ENCODE peak calls at places on chromosomes 6 and 20, in seven cellular contexts. X, A, B, R, Q, K and J are unnamed samples.
A peak's percentile ranks its signal among the peaks of the same experiment; 100 is the strongest.

GRCh38 chr6:151082079-151082478 is 157.7 kb upstream of the AKAP12 start:
- DNase-seq in X (no peak), A (no peak), B (no peak), R (no peak), Q (no peak), K (no peak), J (no peak)

GRCh38 chr20:54067606-54068174 is 2.7 kb downstream of the BCAS1 start:
- DNase-seq in X (peak; percentile 93), A (no peak), B (no peak), R (no peak), Q (no peak), K (no peak), J (no peak)

GRCh38 chr6:169950558-169950957 is 199.1 kb downstream of the ERMARD start:
- DNase-seq in X (no peak), A (no peak), B (no peak), R (no peak), Q (no peak), K (no peak), J (peak; percentile 17)

GRCh38 chr6:159807150-159807859 is 7.2 kb downstream of the PNLDC1 start:
- DNase-seq in X (no peak), A (no peak), B (no peak), R (no peak), Q (no peak), K (no peak), J (peak; percentile 60)

GRCh38 chr6:105883966-105884365 is 202.2 kb upstream of the PRDM1 start:
- DNase-seq in X (no peak), A (no peak), B (no peak), R (no peak), Q (no peak), K (no peak), J (no peak)

GRCh38 chr6:31308050-31308844 is 36.4 kb upstream of the HLA-C start:
- DNase-seq in X (peak; percentile 87), A (no peak), B (peak; percentile 62), R (peak; percentile 18), Q (no peak), K (no peak), J (no peak)

GRCh38 chr6:93894521-93894920 is 475.2 kb upstream of the EPHA7 start:
- DNase-seq in X (no peak), A (no peak), B (no peak), R (no peak), Q (no peak), K (no peak), J (peak; percentile 0)

GRCh38 chr6:41759905-41760579 is 12.8 kb upstream of the PGC start:
- DNase-seq in X (no peak), A (no peak), B (no peak), R (no peak), Q (no peak), K (no peak), J (no peak)

GRCh38 chr20:32006053-32006452 is 4.2 kb upstream of the CCM2L start:
- DNase-seq in X (no peak), A (no peak), B (no peak), R (no peak), Q (no peak), K (no peak), J (no peak)

GRCh38 chr6:161038229-161039003 is 46.8 kb downstream of the MAP3K4 start:
- DNase-seq in X (peak; percentile 38), A (no peak), B (peak; percentile 90), R (peak; percentile 21), Q (no peak), K (peak; percentile 46), J (peak; percentile 78)

GRCh38 chr6:35552285-35552917 is 39.7 kb upstream of the TULP1 start:
- DNase-seq in X (peak; percentile 57), A (peak; percentile 40), B (no peak), R (no peak), Q (no peak), K (no peak), J (peak; percentile 55)

GRCh38 chr20:31996996-31997395 is 13.2 kb upstream of the CCM2L start:
- DNase-seq in X (no peak), A (no peak), B (no peak), R (no peak), Q (no peak), K (no peak), J (no peak)

GRCh38 chr20:49352821-49353220 is 75.0 kb upstream of the ZNFX1 start:
- DNase-seq in X (no peak), A (no peak), B (no peak), R (no peak), Q (no peak), K (no peak), J (no peak)

GRCh38 chr6:43980004-43980795 is 147.1 kb downstream of the MRPL14 start:
- DNase-seq in X (peak; percentile 29), A (no peak), B (peak; percentile 43), R (no peak), Q (no peak), K (no peak), J (no peak)

GRCh38 chr6:144216668-144217218 is 66.4 kb downstream of the STX11 start:
- DNase-seq in X (no peak), A (peak; percentile 76), B (no peak), R (peak; percentile 78), Q (no peak), K (no peak), J (no peak)

GRCh38 chr6:13536796-13537526 is 37.4 kb upstream of the SIRT5 start:
- DNase-seq in X (no peak), A (no peak), B (no peak), R (no peak), Q (no peak), K (no peak), J (no peak)

GRCh38 chr20:53977391-53977790 is 93.0 kb downstream of the BCAS1 start:
- DNase-seq in X (no peak), A (no peak), B (no peak), R (no peak), Q (no peak), K (no peak), J (no peak)

GRCh38 chr20:3563548-3564177 is 92.8 kb downstream of the ATRN start:
- DNase-seq in X (peak; percentile 20), A (peak; percentile 53), B (no peak), R (no peak), Q (no peak), K (no peak), J (peak; percentile 45)

GRCh38 chr6:75855047-75855446 is 106.0 kb downstream of the MYO6 start:
- DNase-seq in X (peak; percentile 76), A (peak; percentile 15), B (no peak), R (no peak), Q (no peak), K (peak; percentile 19), J (peak; percentile 89)

GRCh38 chr6:12097791-12098190 is 85.7 kb downstream of the HIVEP1 start:
- DNase-seq in X (no peak), A (no peak), B (no peak), R (no peak), Q (no peak), K (no peak), J (peak; percentile 4)

GRCh38 chr6:12249516-12250394 is 40.4 kb upstream of the EDN1 start:
- DNase-seq in X (peak; percentile 75), A (no peak), B (no peak), R (no peak), Q (no peak), K (no peak), J (no peak)

GRCh38 chr6:54134934-54135333 is 23.7 kb downstream of the MLIP start:
- DNase-seq in X (no peak), A (no peak), B (no peak), R (no peak), Q (no peak), K (no peak), J (no peak)

GRCh38 chr20:40251284-40251932 is 437.6 kb downstream of the MAFB start:
- DNase-seq in X (peak; percentile 50), A (peak; percentile 32), B (no peak), R (no peak), Q (no peak), K (no peak), J (peak; percentile 19)

GRCh38 chr20:57629976-57630525 is 9.8 kb upstream of the ZBP1 start:
- DNase-seq in X (no peak), A (no peak), B (no peak), R (no peak), Q (no peak), K (peak; percentile 3), J (no peak)
- H3K4me3 ChIP-seq in X (no peak overlapping the region), A (no peak overlapping the region), B (no peak overlapping the region), R (no peak overlapping the region), Q (peak overlapping the region; percentile 48), K (no peak overlapping the region), J (no peak overlapping the region)

GRCh38 chr6:3208096-3208774 is 19.2 kb downstream of the TUBB2B start:
- DNase-seq in X (no peak), A (peak; percentile 42), B (no peak), R (peak; percentile 55), Q (peak; percentile 80), K (no peak), J (peak; percentile 92)

GRCh38 chr6:3209114-3210023 is 18.1 kb downstream of the TUBB2B start:
- DNase-seq in X (peak; percentile 70), A (peak; percentile 76), B (no peak), R (peak; percentile 65), Q (no peak), K (no peak), J (peak; percentile 68)

GRCh38 chr6:3210024-3210610 is 17.3 kb downstream of the TUBB2B start:
- DNase-seq in X (no peak), A (no peak), B (no peak), R (no peak), Q (no peak), K (no peak), J (no peak)

GRCh38 chr6:3206339-3207015 is 21.0 kb downstream of the TUBB2B start:
- DNase-seq in X (no peak), A (no peak), B (no peak), R (no peak), Q (no peak), K (no peak), J (no peak)

GRCh38 chr6:3208775-3209113 is 18.7 kb downstream of the TUBB2B start:
- DNase-seq in X (no peak), A (no peak), B (no peak), R (no peak), Q (no peak), K (no peak), J (no peak)
- H3K4me1 ChIP-seq in X (no peaks in the 10 kb centered on the region), A (peaks cover 16% of the 10 kb centered on the region), B (no peaks in the 10 kb centered on the region), R (no peaks in the 10 kb centered on the region), Q (peaks cover 44% of the 10 kb centered on the region), K (no peaks in the 10 kb centered on the region), J (peaks cover 19% of the 10 kb centered on the region)

GRCh38 chr6:5967594-5967993 is 39.1 kb downstream of the NRN1 start:
- DNase-seq in X (no peak), A (no peak), B (no peak), R (no peak), Q (no peak), K (no peak), J (no peak)

GRCh38 chr6:5968817-5969726 is 37.7 kb downstream of the NRN1 start:
- DNase-seq in X (no peak), A (no peak), B (no peak), R (peak; percentile 51), Q (peak; percentile 53), K (peak; percentile 54), J (no peak)
- H3K4me3 ChIP-seq in X (no peak overlapping the region), A (peak overlapping the region; percentile 10), B (no peak overlapping the region), R (no peak overlapping the region), Q (peak overlapping the region; percentile 15), K (no peak overlapping the region), J (no peak overlapping the region)

DNA sequence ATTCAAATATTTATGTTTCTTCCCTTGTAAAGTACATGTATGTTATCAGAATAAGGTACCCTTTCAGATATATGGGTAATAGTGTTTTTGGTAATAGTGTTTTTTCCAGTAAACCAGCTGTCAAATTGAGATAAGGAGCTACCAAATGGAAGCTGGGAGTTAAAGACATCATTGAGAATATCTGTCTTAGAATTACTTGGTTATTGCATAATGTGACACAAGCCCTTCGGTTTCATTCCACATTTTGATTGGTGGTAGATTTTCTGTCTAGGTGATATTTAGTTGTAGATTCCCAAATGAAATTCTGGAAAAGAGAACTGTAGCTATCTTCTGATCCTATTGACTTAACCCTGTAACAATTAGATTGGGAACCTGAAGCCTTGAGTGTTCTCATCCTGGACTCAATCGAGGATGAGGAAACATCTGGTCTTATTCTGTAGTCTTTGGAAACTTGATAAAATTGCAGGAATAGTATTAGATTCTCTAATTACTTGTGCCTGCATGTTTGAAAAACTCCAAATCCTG is 75.1 kb upstream of the SYNJ2 start:
- DNase-seq in X (no peak), A (no peak), B (no peak), R (no peak), Q (no peak), K (no peak), J (no peak)
- H3K4me1 ChIP-seq in X (no peaks in the 10 kb centered on the region), A (peaks cover 5% of the 10 kb centered on the region), B (no peaks in the 10 kb centered on the region), R (peaks cover 6% of the 10 kb centered on the region), Q (peaks cover 9% of the 10 kb centered on the region), K (peaks cover 47% of the 10 kb centered on the region), J (no peaks in the 10 kb centered on the region)